ENCODE peak calls at places on chromosomes 12 and 14, in ten cellular contexts. One of them, this sample, is unnamed.

GRCh38 chr12:53950441-53950781 is 4.3 kb upstream of the HOXC12 start:
- DNase-seq in HEK293T: no peak
- DNase-seq in iPS DF 19.7: no peak
- DNase-seq in NCI-H345: no peak
- DNase-seq in nephron progenitor cell: no peak
- DNase-seq in IMR-90: no peak
- DNase-seq in GM04504: no peak
- DNase-seq in NCI-H1092: no peak
- DNase-seq in Kasumi-1: no peak
- DNase-seq in foreskin keratinocyte: no peak
- DNase-seq in this sample: no peak

GRCh38 chr14:39219075-39219499 is 14.6 kb upstream of the MIA2 start:
- DNase-seq in NCI-H345: no peak
- DNase-seq in nephron progenitor cell: no peak
- DNase-seq in NCI-H1092: no peak
- DNase-seq in Kasumi-1: no peak
- DNase-seq in foreskin keratinocyte: no peak
- DNase-seq in HEK293T: no peak
- DNase-seq in iPS DF 19.7: no peak
- DNase-seq in GM04504: peak
- DNase-seq in IMR-90: peak
- DNase-seq in this sample: no peak

GRCh38 chr14:50831704-50832130 is 755 bp upstream of the NIN start:
- DNase-seq in Kasumi-1: peak
- DNase-seq in NCI-H345: peak
- DNase-seq in NCI-H1092: no peak
- DNase-seq in nephron progenitor cell: no peak
- DNase-seq in iPS DF 19.7: no peak
- DNase-seq in foreskin keratinocyte: no peak
- DNase-seq in IMR-90: no peak
- DNase-seq in GM04504: no peak
- DNase-seq in HEK293T: no peak
- DNase-seq in this sample: no peak

GRCh38 chr14:54451178-54451601 is 10.0 kb upstream of the CNIH1 start:
- DNase-seq in NCI-H345: no peak
- DNase-seq in foreskin keratinocyte: no peak
- DNase-seq in iPS DF 19.7: no peak
- DNase-seq in nephron progenitor cell: no peak
- DNase-seq in Kasumi-1: no peak
- DNase-seq in IMR-90: no peak
- DNase-seq in NCI-H1092: no peak
- DNase-seq in HEK293T: no peak
- DNase-seq in GM04504: no peak
- DNase-seq in this sample: no peak

GRCh38 chr12:14824012-14824634 is 10.1 kb upstream of the SMCO3 start:
- DNase-seq in iPS DF 19.7: no peak
- DNase-seq in IMR-90: peak
- DNase-seq in GM04504: no peak
- DNase-seq in HEK293T: no peak
- DNase-seq in Kasumi-1: no peak
- DNase-seq in NCI-H345: no peak
- DNase-seq in foreskin keratinocyte: no peak
- DNase-seq in NCI-H1092: no peak
- DNase-seq in nephron progenitor cell: no peak
- DNase-seq in this sample: no peak

GRCh38 chr14:39368261-39368959 is 63.8 kb downstream of the FBXO33 start:
- DNase-seq in GM04504: peak
- DNase-seq in nephron progenitor cell: peak
- DNase-seq in foreskin keratinocyte: peak
- DNase-seq in Kasumi-1: peak
- DNase-seq in NCI-H345: peak
- DNase-seq in HEK293T: peak
- DNase-seq in IMR-90: peak
- DNase-seq in iPS DF 19.7: peak
- DNase-seq in NCI-H1092: peak
- DNase-seq in this sample: peak

GRCh38 chr12:111450676-111451075 is 45.0 kb downstream of the SH2B3 start:
- DNase-seq in NCI-H345: no peak
- DNase-seq in IMR-90: no peak
- DNase-seq in HEK293T: no peak
- DNase-seq in foreskin keratinocyte: no peak
- DNase-seq in nephron progenitor cell: no peak
- DNase-seq in GM04504: no peak
- DNase-seq in Kasumi-1: no peak
- DNase-seq in NCI-H1092: no peak
- DNase-seq in iPS DF 19.7: no peak
- DNase-seq in this sample: no peak

GRCh38 chr14:38721822-38722431 is 381.1 kb downstream of the SEC23A start:
- DNase-seq in GM04504: peak
- DNase-seq in NCI-H1092: peak
- DNase-seq in nephron progenitor cell: peak
- DNase-seq in NCI-H345: peak
- DNase-seq in HEK293T: peak
- DNase-seq in IMR-90: peak
- DNase-seq in foreskin keratinocyte: no peak
- DNase-seq in Kasumi-1: peak
- DNase-seq in iPS DF 19.7: peak
- DNase-seq in this sample: peak

GRCh38 chr14:41925409-41925808 is 318.7 kb downstream of the LRFN5 start:
- DNase-seq in nephron progenitor cell: no peak
- DNase-seq in NCI-H345: peak
- DNase-seq in NCI-H1092: peak
- DNase-seq in Kasumi-1: peak
- DNase-seq in iPS DF 19.7: no peak
- DNase-seq in foreskin keratinocyte: no peak
- DNase-seq in IMR-90: peak
- DNase-seq in GM04504: no peak
- DNase-seq in HEK293T: no peak
- DNase-seq in this sample: no peak

GRCh38 chr14:42222924-42223471 is 616.3 kb downstream of the LRFN5 start:
- DNase-seq in IMR-90: peak
- DNase-seq in NCI-H345: peak
- DNase-seq in Kasumi-1: no peak
- DNase-seq in NCI-H1092: peak
- DNase-seq in iPS DF 19.7: no peak
- DNase-seq in HEK293T: no peak
- DNase-seq in nephron progenitor cell: no peak
- DNase-seq in foreskin keratinocyte: peak
- DNase-seq in GM04504: peak
- DNase-seq in this sample: peak

GRCh38 chr14:34387974-34388533 is 74.0 kb downstream of the SPTSSA start:
- DNase-seq in Kasumi-1: no peak
- DNase-seq in foreskin keratinocyte: no peak
- DNase-seq in IMR-90: no peak
- DNase-seq in GM04504: no peak
- DNase-seq in iPS DF 19.7: no peak
- DNase-seq in NCI-H1092: no peak
- DNase-seq in NCI-H345: no peak
- DNase-seq in nephron progenitor cell: no peak
- DNase-seq in HEK293T: no peak
- DNase-seq in this sample: no peak

GRCh38 chr12:5736016-5736415 is 209.0 kb downstream of the ANO2 start:
- DNase-seq in NCI-H1092: no peak
- DNase-seq in IMR-90: no peak
- DNase-seq in HEK293T: no peak
- DNase-seq in iPS DF 19.7: no peak
- DNase-seq in Kasumi-1: no peak
- DNase-seq in foreskin keratinocyte: no peak
- DNase-seq in GM04504: no peak
- DNase-seq in NCI-H345: no peak
- DNase-seq in nephron progenitor cell: no peak
- DNase-seq in this sample: no peak

GRCh38 chr14:28542040-28542439 is 224.5 kb upstream of the FOXG1 start:
- DNase-seq in GM04504: no peak
- DNase-seq in Kasumi-1: no peak
- DNase-seq in foreskin keratinocyte: no peak
- DNase-seq in nephron progenitor cell: no peak
- DNase-seq in iPS DF 19.7: no peak
- DNase-seq in NCI-H345: no peak
- DNase-seq in IMR-90: no peak
- DNase-seq in NCI-H1092: no peak
- DNase-seq in HEK293T: no peak
- DNase-seq in this sample: no peak

GRCh38 chr12:83042441-83043215 is 355.9 kb downstream of the TMTC2 start:
- DNase-seq in nephron progenitor cell: no peak
- DNase-seq in foreskin keratinocyte: no peak
- DNase-seq in IMR-90: no peak
- DNase-seq in Kasumi-1: no peak
- DNase-seq in NCI-H1092: no peak
- DNase-seq in NCI-H345: no peak
- DNase-seq in HEK293T: no peak
- DNase-seq in iPS DF 19.7: no peak
- DNase-seq in GM04504: peak
- DNase-seq in this sample: no peak

GRCh38 chr12:63900922-63901793 is 56.7 kb downstream of the SRGAP1 start:
- DNase-seq in iPS DF 19.7: no peak
- DNase-seq in NCI-H1092: no peak
- DNase-seq in NCI-H345: no peak
- DNase-seq in foreskin keratinocyte: no peak
- DNase-seq in nephron progenitor cell: no peak
- DNase-seq in IMR-90: no peak
- DNase-seq in Kasumi-1: no peak
- DNase-seq in HEK293T: no peak
- DNase-seq in GM04504: no peak
- DNase-seq in this sample: no peak

This sample was measured in GM13977.